ENCODE peak calls at places on chromosomes 6 and 20, in five cellular contexts. H, R, P, A and O are unnamed samples.

GRCh38 chr20:4904127-4904860 is 97.0 kb downstream of the SLC23A2 start:
- DNase-seq in R (no peak), A (no peak), H (no peak), P (no peak), O (no peak)

GRCh38 chr6:105178110-105178509 is 1.7 kb downstream of the POPDC3 start:
- DNase-seq in P (peak), R (no peak), A (peak), H (peak), O (peak)

GRCh38 chr6:137745321-137745720 is 121.7 kb upstream of the TNFAIP3 start:
- DNase-seq in A (no peak), P (no peak), H (no peak), R (no peak), O (no peak)

GRCh38 chr6:37173573-37174195 is 3.7 kb downstream of the PIM1 start:
- DNase-seq in H (no peak), R (no peak), A (no peak), P (no peak), O (no peak)

GRCh38 chr6:91744576-91744975 is 1157.7 kb upstream of the MAP3K7 start:
- DNase-seq in P (no peak), A (no peak), H (no peak), R (no peak), O (no peak)

GRCh38 chr6:52632011-52632410 is 38.9 kb upstream of the TMEM14A start:
- DNase-seq in P (no peak), R (no peak), H (no peak), A (no peak), O (no peak)

GRCh38 chr6:126066068-126067048 is 80.0 kb downstream of the TRMT11 start:
- DNase-seq in H (no peak), R (no peak), A (no peak), P (no peak), O (no peak)

GRCh38 chr20:38805502-38805957 is at the start of gene PPP1R16B:
- DNase-seq in P (no peak), H (no peak), A (no peak), R (peak), O (no peak)

GRCh38 chr6:18990313-18990978 is 603.3 kb downstream of the RNF144B start:
- DNase-seq in A (peak), R (peak), H (peak), P (peak), O (peak)

GRCh38 chr6:13038315-13039261 is 289.7 kb downstream of the TBC1D7 start:
- DNase-seq in H (no peak), R (no peak), P (no peak), A (no peak), O (no peak)

GRCh38 chr6:34459899-34460593 is 5.8 kb upstream of the PACSIN1 start:
- DNase-seq in H (peak), R (peak), P (peak), A (peak), O (peak)

GRCh38 chr6:22954749-22955385 is 385.5 kb downstream of the HDGFL1 start:
- DNase-seq in H (peak), P (peak), R (no peak), A (peak), O (no peak)

GRCh38 chr20:36847009-36847709 is 28.8 kb upstream of the TLDC2 start:
- DNase-seq in A (peak), P (peak), H (peak), R (no peak), O (peak)

GRCh38 chr20:38212806-38213606 is 47.5 kb downstream of the KIAA1755 start:
- DNase-seq in A (no peak), R (no peak), H (no peak), P (no peak), O (no peak)

GRCh38 chr6:31977816-31978431 is 3.9 kb upstream of the C4A start:
- DNase-seq in H (no peak), P (no peak), R (no peak), A (no peak), O (no peak)

GRCh38 chr6:159973406-159973805 is 4.5 kb downstream of the IGF2R start:
- DNase-seq in H (peak), P (no peak), R (no peak), A (no peak), O (no peak)

GRCh38 chr6:159973951-159974350 is 5.1 kb downstream of the IGF2R start:
- DNase-seq in R (peak), P (peak), A (peak), H (peak), O (peak)

GRCh38 chr6:159976844-159977241 is 8.0 kb downstream of the IGF2R start:
- DNase-seq in R (no peak), A (no peak), P (no peak), H (no peak), O (no peak)

GRCh38 chr6:159972506-159973268 is 3.8 kb downstream of the IGF2R start:
- DNase-seq in A (no peak), P (no peak), H (no peak), R (no peak), O (no peak)

GRCh38 chr6:159974932-159975331 is 6.0 kb downstream of the IGF2R start:
- DNase-seq in A (no peak), P (no peak), R (no peak), H (no peak), O (no peak)
- H3K27ac ChIP-seq in A (no peak), P (no peak), R (no peak), H (no peak), O (no peak)

DNA sequence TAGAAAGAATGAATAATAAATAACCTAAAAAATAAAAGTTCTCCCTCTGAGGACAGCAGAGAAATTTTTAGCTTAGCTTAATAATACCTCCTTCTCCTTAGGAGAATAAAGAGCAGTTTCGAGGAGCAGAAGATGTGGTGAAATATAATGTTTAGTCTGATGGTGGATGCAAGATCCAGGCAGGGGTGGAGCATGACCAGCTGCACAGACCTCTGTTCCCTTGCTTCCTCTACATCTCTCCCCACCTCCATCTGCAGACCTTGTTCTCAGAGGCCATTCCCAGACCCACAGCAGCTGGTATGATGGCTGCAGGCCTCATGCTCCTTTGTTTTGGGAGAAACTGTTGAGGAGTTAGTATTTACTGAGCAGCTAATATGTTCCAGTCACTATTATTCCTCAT is 1.5 kb downstream of the BTN3A2 start:
- DNase-seq in R (no peak), H (no peak), A (no peak), P (no peak), O (no peak)
- H3K4me3 ChIP-seq in R (no peak), H (no peak), A (no peak), P (no peak), O (no peak)

GRCh38 chr6:128570439-128571063 is 50.2 kb upstream of the PTPRK start:
- DNase-seq in R (peak), P (peak), H (no peak), A (peak), O (no peak)
- H3K27ac ChIP-seq in R (no peak), P (no peak), H (no peak), A (peak), O (peak)

DNA sequence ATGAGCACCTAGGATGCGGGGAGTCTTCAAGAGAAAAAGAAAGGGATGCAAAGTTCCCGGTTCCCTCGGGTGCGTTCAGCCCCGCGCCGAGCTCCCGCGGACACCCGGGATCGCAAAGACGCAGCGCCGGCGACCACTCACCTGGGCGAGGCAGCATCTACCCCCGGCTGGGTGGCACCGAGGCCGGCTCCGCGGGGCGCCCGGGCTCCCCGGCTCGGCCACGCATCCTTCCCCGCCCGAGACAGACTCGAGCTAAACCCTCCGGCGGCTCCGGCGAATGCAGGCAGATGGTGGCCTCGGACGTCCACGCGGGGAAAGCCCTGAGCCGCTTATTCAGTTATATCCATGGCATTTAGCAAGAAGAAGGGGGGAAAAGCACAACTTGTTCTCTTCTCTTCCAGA is 363 bp downstream of the LRFN2 start:
- DNase-seq in H (no peak), A (no peak), P (peak), R (no peak), O (no peak)
- H3K4me3 ChIP-seq in H (no peak), A (peak), P (no peak), R (no peak), O (no peak)

GRCh38 chr20:25222461-25223178 is 25.3 kb upstream of the PYGB start:
- DNase-seq in R (no peak), A (no peak), H (no peak), P (no peak), O (no peak)
- H3K27ac ChIP-seq in R (peak), A (peak), H (peak), P (peak), O (peak)

DNA sequence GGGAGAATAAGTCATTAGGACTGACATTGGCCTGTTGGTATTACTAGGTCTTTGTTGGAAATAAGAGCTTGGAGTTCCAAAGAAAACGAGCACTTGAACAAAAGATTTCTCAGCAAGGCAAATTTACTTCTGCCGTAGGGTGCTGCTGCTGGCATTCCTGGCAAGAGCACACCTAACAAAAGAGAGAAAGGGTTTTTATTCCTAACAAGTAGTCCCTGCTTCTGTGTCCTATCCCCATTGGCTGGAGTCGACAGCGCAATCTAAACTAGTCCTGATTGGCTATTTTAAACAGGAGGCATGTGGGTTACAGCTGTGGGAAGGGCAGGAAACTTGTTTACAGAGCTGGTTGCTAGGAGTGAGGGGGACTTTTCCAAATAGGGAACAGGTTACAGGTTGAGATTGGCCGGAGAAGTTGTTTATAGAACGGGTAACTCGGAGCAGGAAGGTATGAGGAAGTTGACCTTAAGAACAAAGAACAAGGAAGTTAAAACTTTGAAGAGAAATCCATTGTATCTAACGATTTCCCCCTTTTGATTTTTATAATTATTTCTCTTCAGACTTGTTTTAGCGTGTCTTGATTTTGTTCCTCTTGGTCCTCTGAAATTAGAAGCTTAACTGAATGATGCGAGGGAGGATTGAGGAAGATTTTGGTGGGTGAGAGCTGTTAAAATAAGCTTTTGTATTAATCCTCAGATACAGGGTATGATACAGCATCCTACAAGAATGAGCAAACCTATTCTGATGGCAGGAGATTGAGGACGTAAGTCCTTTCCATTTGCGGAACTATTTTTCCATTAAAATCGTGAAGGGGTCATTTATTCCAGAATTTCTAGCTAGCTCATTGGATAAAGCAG is 3.4 kb upstream of the ZNFX1 start:
- DNase-seq in R (no peak), P (peak), A (peak), H (no peak), O (peak)
- H3K4me3 ChIP-seq in R (peak), P (peak), A (peak), H (no peak), O (peak)

DNA sequence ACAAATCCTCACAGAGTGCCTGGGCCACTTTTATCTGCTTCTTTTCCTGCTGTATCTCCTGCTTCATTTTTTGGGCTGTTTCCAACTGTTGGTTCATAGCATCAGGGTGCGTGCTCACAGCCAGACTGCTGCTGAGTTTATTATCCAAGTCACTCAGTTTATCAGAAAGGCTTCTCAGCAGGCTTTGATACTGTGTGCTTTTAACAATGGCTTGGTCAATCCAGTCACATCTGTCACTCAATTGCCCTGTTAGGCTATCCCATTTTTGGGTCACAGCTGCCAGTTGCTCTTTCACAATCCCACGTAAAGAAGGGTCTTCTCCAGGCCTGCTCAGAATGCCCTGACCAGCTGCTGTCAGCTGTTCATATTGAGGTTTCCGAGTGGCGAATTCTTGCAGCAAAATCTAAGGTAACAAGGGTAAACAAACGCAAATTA is 87.2 kb downstream of the DST start:
- DNase-seq in R (peak), A (peak), H (peak), P (peak), O (peak)
- H3K27ac ChIP-seq in R (peak), A (peak), H (peak), P (no peak), O (no peak)

GRCh38 chr6:65999288-65999791 is 292.3 kb upstream of the EYS start:
- DNase-seq in P (no peak), H (no peak), A (no peak), R (no peak), O (no peak)
- H3K4me3 ChIP-seq in P (no peak), H (no peak), A (no peak), R (no peak), O (no peak)

GRCh38 chr6:11689847-11690246 is 88.8 kb downstream of the ADTRP start:
- DNase-seq in P (no peak), R (no peak), H (no peak), A (no peak), O (no peak)

GRCh38 chr6:11681770-11682169 is 96.8 kb downstream of the ADTRP start:
- DNase-seq in R (no peak), P (no peak), H (no peak), A (no peak), O (no peak)

GRCh38 chr6:11681357-11681756 is 97.2 kb downstream of the ADTRP start:
- DNase-seq in H (no peak), R (no peak), P (no peak), A (no peak), O (no peak)

GRCh38 chr6:11682525-11682924 is 96.1 kb downstream of the ADTRP start:
- DNase-seq in A (peak), R (no peak), P (peak), H (peak), O (no peak)

DNA sequence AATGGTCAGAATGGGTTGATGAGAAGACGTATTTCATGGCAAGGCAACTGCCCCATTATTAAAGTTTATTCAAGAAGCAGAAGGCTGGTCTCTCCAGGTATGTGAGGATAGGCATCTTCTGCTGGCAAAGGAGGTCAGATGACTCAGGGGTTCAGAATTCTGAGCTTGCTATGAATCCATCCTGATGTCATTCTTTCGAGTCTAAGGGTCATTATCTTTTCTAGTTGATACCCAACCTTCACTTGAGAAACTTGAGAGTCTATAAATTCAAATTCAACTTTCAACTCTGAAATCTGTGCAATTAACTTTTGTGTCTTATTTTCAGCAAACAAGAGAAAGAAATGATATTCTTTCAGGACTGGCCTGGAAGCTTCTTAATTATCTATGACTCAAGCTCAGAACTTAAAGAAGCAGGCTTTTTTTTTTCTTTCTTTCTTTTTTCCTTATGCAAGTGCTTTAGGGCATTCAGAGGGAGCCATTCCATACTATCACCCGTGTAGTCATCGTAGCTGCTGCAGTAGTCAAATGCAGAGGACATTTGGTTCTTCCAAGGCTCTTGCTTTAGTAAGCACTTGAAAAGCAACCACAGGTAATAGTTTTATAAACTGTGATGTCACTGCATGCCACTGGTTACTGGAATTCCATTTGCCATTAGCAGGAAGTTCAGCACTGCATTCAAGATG is 93.1 kb downstream of the ADTRP start:
- DNase-seq in R (no peak), P (peak), A (peak), H (peak), O (peak)
- H3K27ac ChIP-seq in R (no peak), P (no peak), A (peak), H (no peak), O (no peak)